ENCODE peak calls at places on chromosomes 4 and X, in nine cellular contexts. T, B, Q, L, C, G, X, H and K are unnamed samples.

GRCh38 chr4:178481564-178481963 is 1039.3 kb upstream of the AGA start:
- DNase-seq in T (no peak), L (no peak), G (no peak), Q (no peak), B (no peak), X (no peak), H (no peak), C (no peak), K (no peak)

GRCh38 chr4:86940176-86940575 is 5.4 kb downstream of the AFF1 start:
- DNase-seq in Q (no peak), L (no peak), B (no peak), C (no peak), X (no peak), T (no peak), H (peak; percentile 28), G (no peak), K (no peak)

GRCh38 chr4:40280586-40280985 is 54.5 kb upstream of the CHRNA9 start:
- DNase-seq in C (no peak), T (no peak), H (no peak), L (no peak), B (no peak), G (no peak), Q (no peak), X (no peak), K (no peak)

GRCh38 chr4:54400802-54401201 is 171.7 kb downstream of the PDGFRA start:
- DNase-seq in L (no peak), B (peak; percentile 24), C (no peak), Q (no peak), T (no peak), X (peak; percentile 91), G (no peak), H (peak; percentile 67), K (peak; percentile 31)

GRCh38 chrX:26522501-26522900 is 306.5 kb downstream of the MAGEB5 start:
- DNase-seq in L (no peak), G (no peak), H (no peak), Q (no peak), B (no peak), T (no peak), X (no peak), C (no peak), K (no peak)

GRCh38 chrX:72609313-72609712 is 36.7 kb upstream of the HDAC8 start:
- DNase-seq in Q (no peak), B (no peak), X (no peak), H (no peak), T (no peak), C (no peak), L (no peak), G (no peak), K (peak; percentile 18)

GRCh38 chr4:39631700-39632079 is 7.0 kb downstream of the SMIM14 start:
- DNase-seq in L (no peak), B (no peak), C (no peak), X (no peak), G (no peak), T (no peak), Q (no peak), H (no peak), K (no peak)

GRCh38 chr4:119020158-119020557 is 115.5 kb upstream of the MYOZ2 start:
- DNase-seq in X (no peak), Q (no peak), G (no peak), C (no peak), T (no peak), L (no peak), H (peak; percentile 67), B (no peak), K (no peak)

GRCh38 chr4:82431026-82431745 is 796 bp downstream of the ENOPH1 start:
- DNase-seq in X (peak; percentile 16), C (no peak), Q (peak; percentile 64), H (peak; percentile 55), L (peak; percentile 50), G (peak; percentile 51), T (peak; percentile 12), B (peak; percentile 16), K (peak; percentile 44)

GRCh38 chrX:119790977-119791436 is 423 bp downstream of the RPL39 start:
- DNase-seq in H (peak; percentile 17), C (no peak), X (peak; percentile 16), G (no peak), Q (peak; percentile 27), B (peak; percentile 13), T (peak; percentile 11), L (peak; percentile 34), K (peak; percentile 2)

GRCh38 chr4:184215709-184216328 is 1.9 kb downstream of the ENPP6 start:
- DNase-seq in T (no peak), X (no peak), G (no peak), L (no peak), C (no peak), H (no peak), B (peak; percentile 57), Q (peak; percentile 13), K (no peak)

GRCh38 chr4:1293531-1293941 is 3.8 kb downstream of the MAEA start:
- DNase-seq in T (no peak), Q (peak; percentile 32), H (no peak), X (no peak), B (no peak), G (no peak), C (no peak), L (no peak), K (no peak)

GRCh38 chr4:146957252-146957651 is 11.6 kb upstream of the TTC29 start:
- DNase-seq in H (peak; percentile 93), L (no peak), X (peak; percentile 97), Q (no peak), B (no peak), T (no peak), G (no peak), C (no peak), K (peak; percentile 77)

GRCh38 chr4:29708473-29708872 is 1011.7 kb upstream of the PCDH7 start:
- DNase-seq in G (no peak), Q (no peak), C (no peak), X (no peak), T (no peak), B (no peak), H (peak; percentile 0), L (no peak), K (peak; percentile 39)

GRCh38 chrX:21961142-21961541 is 20.6 kb downstream of the SMS start:
- DNase-seq in H (peak; percentile 13), C (no peak), L (no peak), B (no peak), G (no peak), X (no peak), Q (no peak), T (no peak), K (no peak)

GRCh38 chrX:25015486-25016360 is at the start of gene ARX:
- DNase-seq in G (peak; percentile 40), H (peak; percentile 53), X (no peak), Q (peak; percentile 51), C (no peak), T (peak; percentile 45), B (peak; percentile 65), L (no peak), K (peak; percentile 68)

DNA sequence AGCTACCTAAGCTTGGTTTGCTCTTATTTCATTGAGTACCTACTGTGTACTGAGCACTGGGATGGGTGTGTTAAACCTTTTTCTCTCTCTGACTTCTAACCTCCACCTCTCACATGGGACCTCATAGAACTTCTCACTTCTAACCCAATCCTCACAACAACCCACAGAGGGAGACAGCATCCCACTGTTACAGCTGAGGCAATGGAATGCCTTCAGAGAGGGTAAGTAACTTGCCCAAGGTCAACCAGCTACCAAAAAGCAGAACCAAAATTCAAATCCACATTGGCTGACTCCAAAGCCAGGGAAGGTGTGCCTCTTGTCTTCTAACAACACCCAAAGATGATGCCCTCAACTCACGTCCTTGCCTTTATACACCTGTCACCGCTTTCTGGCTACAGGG is 5.4 kb downstream of the SEL1L3 start:
- DNase-seq in B (no peak), C (no peak), H (no peak), G (no peak), T (no peak), L (no peak), X (no peak), Q (no peak), K (no peak)
- TF ChIP-seq CTCF in B (no peak), C (no peak), H (no peak), G (no peak), T (no peak), L (no peak), X (peak; percentile 35), Q (no peak), K (no peak)

DNA sequence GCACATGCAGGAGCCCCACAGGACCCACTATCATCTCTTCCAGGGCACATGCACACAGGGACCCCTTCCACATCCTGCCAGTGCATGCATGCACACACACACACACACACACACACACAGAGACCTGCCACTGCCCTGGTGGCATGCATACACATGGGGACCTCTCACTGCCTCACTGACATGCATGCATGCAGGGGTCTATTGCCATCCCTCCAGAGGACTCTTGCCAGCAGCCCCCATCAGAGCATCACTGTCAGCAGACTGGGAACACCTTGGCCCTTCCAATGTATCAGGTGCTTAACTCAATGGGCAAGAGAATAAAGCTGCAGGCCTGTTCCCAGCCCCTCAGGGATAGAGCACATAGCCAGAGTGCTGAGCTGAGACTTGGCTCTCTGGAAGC is 433.6 kb upstream of the PPP1R2C start:
- DNase-seq in Q (no peak), B (no peak), L (no peak), C (no peak), X (no peak), H (no peak), G (no peak), T (no peak), K (no peak)
- H3K27ac ChIP-seq in Q (no peak overlapping the region), B (no peak overlapping the region), L (no peak overlapping the region), C (no peak overlapping the region), X (no peak overlapping the region), H (no peak overlapping the region), G (no peak overlapping the region), T (no peak overlapping the region), K (no peak overlapping the region)

DNA sequence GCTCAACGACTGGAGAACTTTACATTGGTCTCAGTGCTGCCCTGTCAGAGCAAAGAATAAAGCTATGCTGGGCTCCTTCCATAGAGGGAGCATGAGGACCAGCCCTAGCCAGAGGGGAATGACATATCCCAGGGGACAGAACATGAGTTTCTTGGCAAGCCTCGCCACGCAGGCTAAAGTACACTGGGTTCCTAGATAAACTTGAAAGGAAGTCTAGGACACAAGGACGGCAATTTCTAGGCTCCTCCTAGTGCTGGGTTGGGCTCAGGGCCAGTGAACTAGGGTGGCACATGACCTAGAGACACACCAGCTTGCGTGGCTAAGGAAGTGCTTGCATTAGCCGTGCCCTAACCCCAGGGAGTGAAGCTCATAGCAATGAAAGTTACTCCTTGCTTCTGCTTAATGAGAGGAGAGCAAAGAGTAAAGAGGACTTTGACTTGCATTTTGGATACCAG is 141.0 kb downstream of the MAB21L2 start:
- DNase-seq in C (peak; percentile 21), L (no peak), G (peak; percentile 98), Q (peak; percentile 92), T (peak; percentile 80), X (peak; percentile 62), H (no peak), B (no peak), K (peak; percentile 12)
- TF ChIP-seq CTCF in C (no peak), L (no peak), G (peak; percentile 78), Q (no peak), T (peak; percentile 61), X (peak; percentile 38), H (no peak), B (no peak), K (no peak)

DNA sequence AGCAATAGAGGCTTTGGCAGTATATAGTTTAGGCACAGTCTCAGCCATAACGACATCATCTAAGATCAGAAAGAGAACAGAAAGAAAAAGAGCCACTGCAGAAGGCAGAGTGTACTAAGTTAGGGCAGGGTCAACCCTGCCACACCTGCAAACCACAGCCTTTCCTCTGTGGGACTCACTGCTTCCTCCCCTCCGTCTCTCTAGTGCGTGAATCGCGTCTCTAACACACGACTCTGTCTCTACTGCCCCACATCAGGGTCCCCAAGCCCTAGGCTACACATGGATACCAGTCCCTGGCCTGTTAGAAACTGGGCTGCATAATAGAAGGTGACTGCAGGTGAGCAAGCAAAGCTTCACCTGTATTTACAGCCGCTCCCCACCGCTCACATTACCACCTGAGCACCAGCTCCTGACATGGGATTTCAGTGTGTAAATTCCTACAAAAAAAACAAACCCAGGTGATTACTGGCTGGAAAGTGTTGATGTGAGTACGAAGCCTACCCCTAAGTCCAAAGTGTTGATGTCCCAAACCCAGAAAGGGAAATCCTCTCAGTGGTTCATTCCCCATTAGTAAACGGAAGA is 128.9 kb downstream of the PRKX start:
- DNase-seq in B (no peak), H (no peak), G (no peak), C (no peak), T (no peak), Q (no peak), X (no peak), L (no peak), K (no peak)
- H3K27ac ChIP-seq in B (no peak overlapping the region), H (no peak overlapping the region), G (no peak overlapping the region), C (no peak overlapping the region), T (no peak overlapping the region), Q (no peak overlapping the region), X (no peak overlapping the region), L (no peak overlapping the region), K (no peak overlapping the region)